ENCODE peak calls at places on chromosomes 3 and 15, in eight cellular contexts. O is fibroblast of mammary gland; J is psoas muscle; T is IMR-90; I is activated CD8-positive, alpha-beta T cell treated with anti-CD3 and anti-CD28 coated beads for 36 hours; X is endodermal cell; F is A549; U is tibial nerve. N is an unnamed sample.

GRCh38 chr3:55244247-55244646 is 242.9 kb downstream of the WNT5A start:
- DNase-seq in O (no peak), J (no peak), T (no peak), I (no peak), X (no peak), F (no peak), U (no peak), N (no peak)

GRCh38 chr3:141076026-141076797 is 25.1 kb downstream of the SPSB4 start:
- DNase-seq in O (no peak), J (no peak), T (no peak), I (no peak), X (peak), F (no peak), U (no peak), N (no peak)

GRCh38 chr15:78004919-78005634 is 72.4 kb downstream of the TBC1D2B start:
- DNase-seq in O (peak), J (peak), T (peak), I (no peak), X (no peak), F (peak), U (peak), N (peak)

GRCh38 chr3:38155825-38156224 is 9.5 kb upstream of the OXSR1 start:
- DNase-seq in O (no peak), J (no peak), T (no peak), I (no peak), X (no peak), F (no peak), U (no peak), N (no peak)

GRCh38 chr15:73345658-73346057 is 23.1 kb downstream of the HCN4 start:
- DNase-seq in O (no peak), J (no peak), T (no peak), I (no peak), X (no peak), F (no peak), U (no peak), N (no peak)

GRCh38 chr3:197736491-197737318 is at the start of gene RUBCN:
- DNase-seq in O (peak), J (peak), T (peak), I (peak), X (peak), F (peak), U (peak), N (peak)

GRCh38 chr3:15287565-15288330 is 44.6 kb downstream of the SH3BP5 start:
- DNase-seq in O (peak), J (peak), T (peak), I (no peak), X (no peak), F (no peak), U (peak), N (peak)

GRCh38 chr3:195580733-195581443 is 2.9 kb downstream of the APOD start:
- DNase-seq in O (peak), J (no peak), T (peak), I (no peak), X (no peak), F (no peak), U (no peak), N (peak)

GRCh38 chr3:13348100-13348499 is 72.0 kb downstream of the NUP210 start:
- DNase-seq in O (no peak), J (no peak), T (no peak), I (no peak), X (no peak), F (no peak), U (no peak), N (no peak)

GRCh38 chr3:13347390-13347966 is 72.6 kb downstream of the NUP210 start:
- DNase-seq in O (no peak), J (no peak), T (peak), I (no peak), X (peak), F (no peak), U (peak), N (no peak)

GRCh38 chr3:13345284-13345683 is 74.8 kb downstream of the NUP210 start:
- DNase-seq in O (no peak), J (no peak), T (no peak), I (no peak), X (no peak), F (no peak), U (no peak), N (no peak)

GRCh38 chr3:13345772-13346171 is 74.3 kb downstream of the NUP210 start:
- DNase-seq in O (no peak), J (no peak), T (no peak), I (no peak), X (no peak), F (no peak), U (no peak), N (no peak)

GRCh38 chr3:13346481-13347389 is 73.4 kb downstream of the NUP210 start:
- DNase-seq in O (no peak), J (peak), T (no peak), I (peak), X (peak), F (no peak), U (peak), N (no peak)
- TF ChIP-seq CTCF in O (no peak), J (no peak), T (no peak), I (peak), X (peak), F (no peak), U (no peak), N (no peak)

DNA sequence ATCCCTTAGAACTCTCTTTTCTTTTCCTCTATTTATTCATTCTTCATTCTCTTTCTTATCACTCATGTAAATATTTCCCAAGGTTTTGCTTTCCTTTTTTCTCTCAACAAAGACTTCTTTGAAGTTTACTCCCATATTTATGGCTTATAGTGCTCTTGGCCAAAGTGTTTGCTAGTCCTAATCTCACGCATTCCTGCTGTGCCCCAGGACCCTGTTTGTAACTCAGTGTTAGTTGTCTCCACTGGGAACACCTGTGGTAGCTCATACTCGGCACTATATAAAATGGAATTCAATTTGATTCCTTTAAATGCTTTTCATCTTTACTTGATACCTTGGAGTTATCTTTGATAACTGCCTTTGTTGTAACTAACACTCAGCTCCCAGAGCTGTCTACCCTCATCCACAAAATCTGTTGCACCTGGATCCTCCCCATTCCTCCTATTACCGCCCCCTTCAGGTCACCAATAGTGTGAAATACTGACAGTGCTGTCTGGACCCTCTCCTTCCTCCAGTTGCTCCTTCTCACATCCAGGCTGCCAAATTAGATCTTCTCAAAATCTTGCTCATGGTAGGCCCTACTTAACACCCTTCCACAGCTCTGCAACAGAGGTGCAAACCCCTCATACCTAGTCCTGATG is 76.8 kb downstream of the TIGIT start:
- DNase-seq in O (no peak), J (no peak), T (no peak), I (no peak), X (peak), F (no peak), U (no peak), N (no peak)
- TF ChIP-seq CTCF in O (peak), J (no peak), T (no peak), I (peak), X (peak), F (no peak), U (no peak), N (peak)

DNA sequence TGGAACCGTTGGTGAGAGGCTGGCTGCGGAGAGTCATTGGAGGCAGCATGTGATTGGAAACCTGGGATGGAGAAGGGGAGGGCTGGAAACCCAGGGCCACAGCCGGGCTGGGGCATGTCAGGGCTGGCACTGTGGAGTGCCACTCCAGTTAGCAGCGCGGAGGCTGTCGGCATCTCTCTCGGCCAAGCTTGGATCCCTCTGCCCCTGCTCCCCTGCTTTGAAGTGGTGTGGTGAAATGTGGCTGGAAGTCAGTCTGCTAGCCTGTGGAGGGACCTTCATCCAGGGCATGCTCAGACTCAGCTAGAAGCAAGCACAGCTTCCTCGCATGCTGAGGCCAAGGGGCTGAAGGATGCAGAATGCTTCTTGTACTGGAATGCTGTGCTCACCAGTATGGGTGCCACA is 13.5 kb downstream of the SLCO3A1 start:
- DNase-seq in O (peak), J (peak), T (no peak), I (no peak), X (no peak), F (no peak), U (no peak), N (no peak)
- TF ChIP-seq CTCF in O (no peak), J (no peak), T (no peak), I (no peak), X (no peak), F (no peak), U (no peak), N (no peak)

DNA sequence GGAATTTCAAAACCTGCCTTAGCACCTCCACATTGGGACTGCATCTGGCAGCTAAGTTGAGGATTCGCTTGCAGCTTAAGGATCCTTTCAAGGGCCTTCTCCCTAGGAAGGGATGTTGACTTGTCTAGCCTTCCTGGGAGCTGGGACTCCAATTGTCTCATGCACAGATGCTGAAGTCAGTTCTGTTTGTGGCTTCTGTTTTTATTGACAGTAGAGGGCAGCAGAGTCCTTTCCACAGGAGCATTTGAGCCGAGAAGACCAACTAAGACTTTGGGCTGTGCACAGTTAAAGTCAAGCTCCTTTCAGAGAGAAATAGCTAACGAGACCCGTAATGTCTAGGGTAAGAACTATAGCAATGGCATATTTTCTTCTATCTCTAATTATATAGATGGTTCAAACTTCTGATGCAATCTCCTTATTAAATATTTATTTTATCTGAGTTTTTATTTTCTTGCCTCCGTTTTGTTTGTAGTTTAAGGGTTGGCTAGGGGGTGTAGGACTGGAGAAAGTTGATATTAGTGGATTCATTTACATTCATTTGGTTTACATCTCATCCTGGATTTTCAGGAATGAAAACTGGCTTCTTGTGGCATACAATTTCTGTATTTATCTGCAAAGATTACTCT is 59.7 kb upstream of the KBTBD8 start:
- DNase-seq in O (peak), J (no peak), T (peak), I (peak), X (peak), F (peak), U (peak), N (peak)
- TF ChIP-seq CTCF in O (peak), J (peak), T (peak), I (peak), X (peak), F (peak), U (peak), N (peak)

GRCh38 chr15:72229947-72230196 is 1.1 kb downstream of the PKM start:
- DNase-seq in O (no peak), J (no peak), T (no peak), I (no peak), X (no peak), F (no peak), U (no peak), N (no peak)

GRCh38 chr15:72229076-72229946 is 1.7 kb downstream of the PKM start:
- DNase-seq in O (peak), J (peak), T (peak), I (peak), X (peak), F (no peak), U (peak), N (no peak)

GRCh38 chr15:72231847-72232461 is 964 bp upstream of the PKM start:
- DNase-seq in O (peak), J (peak), T (peak), I (peak), X (peak), F (peak), U (peak), N (no peak)

GRCh38 chr15:72230197-72231065 is 559 bp downstream of the PKM start:
- DNase-seq in O (peak), J (peak), T (peak), I (peak), X (peak), F (peak), U (peak), N (peak)

GRCh38 chr15:72231066-72231846 is at the start of gene PKM:
- DNase-seq in O (peak), J (peak), T (peak), I (peak), X (peak), F (peak), U (peak), N (peak)
- TF ChIP-seq CTCF in O (no peak), J (no peak), T (no peak), I (no peak), X (no peak), F (no peak), U (peak), N (no peak)

GRCh38 chr3:72187131-72187530 is 402.2 kb upstream of the PROK2 start:
- DNase-seq in O (no peak), J (no peak), T (no peak), I (no peak), X (no peak), F (peak), U (no peak), N (no peak)
- TF ChIP-seq CTCF in O (peak), J (no peak), T (no peak), I (peak), X (peak), F (no peak), U (no peak), N (no peak)

DNA sequence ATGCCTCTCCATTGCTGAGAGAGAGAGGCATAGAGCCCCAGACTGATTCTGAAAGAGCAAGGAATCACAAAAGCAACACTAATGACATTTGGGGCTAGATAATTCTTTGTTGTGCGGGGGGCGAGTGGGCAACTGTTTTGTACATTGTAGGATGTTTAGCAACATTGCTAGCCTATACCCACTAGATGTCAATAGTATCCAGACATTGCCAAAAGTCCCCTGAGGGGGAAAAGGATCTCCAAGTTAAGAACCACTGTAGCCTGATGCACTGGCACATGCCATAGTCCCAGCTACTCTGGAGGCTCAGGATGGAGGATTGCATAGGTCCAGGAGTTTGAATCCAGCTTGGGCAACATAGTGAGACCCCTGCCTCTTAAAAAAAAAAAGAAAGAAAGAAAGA is 22.8 kb upstream of the GOLM2 start:
- DNase-seq in O (peak), J (no peak), T (no peak), I (no peak), X (no peak), F (no peak), U (no peak), N (no peak)
- TF ChIP-seq CTCF in O (peak), J (no peak), T (no peak), I (no peak), X (no peak), F (no peak), U (no peak), N (no peak)

GRCh38 chr3:127593187-127593586 is 2.7 kb upstream of the TPRA1 start:
- DNase-seq in O (no peak), J (no peak), T (no peak), I (no peak), X (no peak), F (no peak), U (no peak), N (no peak)
- TF ChIP-seq CTCF in O (no peak), J (no peak), T (no peak), I (no peak), X (no peak), F (no peak), U (no peak), N (no peak)

GRCh38 chr3:172635588-172635987 is 75.3 kb downstream of the NCEH1 start:
- DNase-seq in O (peak), J (no peak), T (peak), I (peak), X (no peak), F (no peak), U (no peak), N (no peak)
- TF ChIP-seq CTCF in O (no peak), J (no peak), T (no peak), I (no peak), X (no peak), F (no peak), U (no peak), N (no peak)

GRCh38 chr3:111895079-111895478 is 36.0 kb downstream of the PHLDB2 start:
- DNase-seq in O (peak), J (no peak), T (peak), I (no peak), X (no peak), F (peak), U (no peak), N (peak)
- TF ChIP-seq CTCF in O (peak), J (peak), T (peak), I (no peak), X (peak), F (peak), U (no peak), N (peak)